ENCODE peak calls at places on chromosome 3, in five cellular contexts. One of them, this sample, is unnamed.

GRCh38 chr3:193014961-193015360 is 97.3 kb upstream of the MB21D2 start:
- DNase-seq in epithelial cell of esophagus: no peak
- DNase-seq in A549: no peak
- DNase-seq in AG04450: no peak
- DNase-seq in body of pancreas: no peak
- DNase-seq in this sample: no peak

GRCh38 chr3:127762077-127762786 is 60.1 kb downstream of the MGLL start:
- DNase-seq in epithelial cell of esophagus: no peak
- DNase-seq in A549: no peak
- DNase-seq in AG04450: no peak
- DNase-seq in body of pancreas: no peak
- DNase-seq in this sample: no peak

GRCh38 chr3:155080692-155081091 is 573 bp downstream of the MME start:
- DNase-seq in epithelial cell of esophagus: no peak
- DNase-seq in A549: no peak
- DNase-seq in AG04450: no peak
- DNase-seq in body of pancreas: no peak
- DNase-seq in this sample: no peak

GRCh38 chr3:122350814-122351418 is 25.9 kb downstream of the CSTA start:
- DNase-seq in epithelial cell of esophagus: peak; percentile 72
- DNase-seq in A549: no peak
- DNase-seq in AG04450: peak; percentile 44
- DNase-seq in body of pancreas: no peak
- DNase-seq in this sample: no peak

GRCh38 chr3:185341616-185342457 is 21.1 kb upstream of the MAP3K13 start:
- DNase-seq in epithelial cell of esophagus: peak; percentile 27
- DNase-seq in A549: no peak
- DNase-seq in AG04450: no peak
- DNase-seq in body of pancreas: no peak
- DNase-seq in this sample: no peak

GRCh38 chr3:151430821-151431484 is 29.9 kb downstream of the IGSF10 start:
- DNase-seq in epithelial cell of esophagus: peak; percentile 64
- DNase-seq in A549: no peak
- DNase-seq in AG04450: no peak
- DNase-seq in body of pancreas: no peak
- DNase-seq in this sample: no peak

GRCh38 chr3:23810342-23811116 is 4.8 kb downstream of the UBE2E1 start:
- DNase-seq in epithelial cell of esophagus: peak; percentile 29
- DNase-seq in A549: peak; percentile 71
- DNase-seq in AG04450: no peak
- DNase-seq in body of pancreas: peak; percentile 52
- DNase-seq in this sample: peak; percentile 73

GRCh38 chr3:156184156-156184555 is 63.8 kb downstream of the KCNAB1 start:
- DNase-seq in epithelial cell of esophagus: no peak
- DNase-seq in A549: no peak
- DNase-seq in AG04450: no peak
- DNase-seq in body of pancreas: no peak
- DNase-seq in this sample: no peak

GRCh38 chr3:122012821-122013220 is 9.2 kb downstream of the ILDR1 start:
- DNase-seq in epithelial cell of esophagus: no peak
- DNase-seq in A549: no peak
- DNase-seq in AG04450: no peak
- DNase-seq in body of pancreas: no peak
- DNase-seq in this sample: no peak

GRCh38 chr3:163946785-163947184 is 1131.5 kb downstream of the SI start:
- DNase-seq in epithelial cell of esophagus: no peak
- DNase-seq in A549: no peak
- DNase-seq in AG04450: no peak
- DNase-seq in body of pancreas: no peak
- DNase-seq in this sample: no peak

GRCh38 chr3:44992555-44993470 is 16.8 kb downstream of the EXOSC7 start:
- DNase-seq in epithelial cell of esophagus: peak; percentile 98
- DNase-seq in A549: peak; percentile 17
- DNase-seq in AG04450: no peak
- DNase-seq in body of pancreas: no peak
- DNase-seq in this sample: peak; percentile 13

GRCh38 chr3:136261826-136262225 is 11.7 kb downstream of the PCCB start:
- DNase-seq in epithelial cell of esophagus: no peak
- DNase-seq in A549: no peak
- DNase-seq in AG04450: no peak
- DNase-seq in body of pancreas: no peak
- DNase-seq in this sample: no peak

GRCh38 chr3:99875573-99875924 is 57.9 kb downstream of the CMSS1 start:
- DNase-seq in epithelial cell of esophagus: peak; percentile 65
- DNase-seq in A549: no peak
- DNase-seq in AG04450: no peak
- DNase-seq in body of pancreas: no peak
- DNase-seq in this sample: no peak

GRCh38 chr3:12755754-12756153 is 3.3 kb downstream of the TMEM40 start:
- DNase-seq in epithelial cell of esophagus: no peak
- DNase-seq in A549: no peak
- DNase-seq in AG04450: no peak
- DNase-seq in body of pancreas: no peak
- DNase-seq in this sample: no peak

GRCh38 chr3:160546727-160547126 is 18.6 kb downstream of the KPNA4 start:
- DNase-seq in epithelial cell of esophagus: no peak
- DNase-seq in A549: no peak
- DNase-seq in AG04450: no peak
- DNase-seq in body of pancreas: no peak
- DNase-seq in this sample: no peak

GRCh38 chr3:184556502-184557347 is 4.9 kb upstream of the EPHB3 start:
- DNase-seq in epithelial cell of esophagus: no peak
- DNase-seq in A549: no peak
- DNase-seq in AG04450: no peak
- DNase-seq in body of pancreas: no peak
- DNase-seq in this sample: no peak

GRCh38 chr3:101801174-101801573 is 22.2 kb downstream of the NXPE3 start:
- DNase-seq in epithelial cell of esophagus: no peak
- DNase-seq in A549: no peak
- DNase-seq in AG04450: no peak
- DNase-seq in body of pancreas: no peak
- DNase-seq in this sample: no peak

GRCh38 chr3:104526901-104527401 is 839.8 kb upstream of the ALCAM start:
- DNase-seq in epithelial cell of esophagus: no peak
- DNase-seq in A549: no peak
- DNase-seq in AG04450: no peak
- DNase-seq in body of pancreas: no peak
- DNase-seq in this sample: no peak

GRCh38 chr3:19543212-19543841 is 390.7 kb downstream of the EFHB start:
- DNase-seq in epithelial cell of esophagus: peak; percentile 37
- DNase-seq in A549: no peak
- DNase-seq in AG04450: no peak
- DNase-seq in body of pancreas: no peak
- DNase-seq in this sample: peak; percentile 5

GRCh38 chr3:95289295-95289694 is 1226.4 kb downstream of the NSUN3 start:
- DNase-seq in epithelial cell of esophagus: no peak
- DNase-seq in A549: no peak
- DNase-seq in AG04450: no peak
- DNase-seq in body of pancreas: no peak
- DNase-seq in this sample: no peak

GRCh38 chr3:115275897-115276296 is 128.8 kb upstream of the ZBTB20 start:
- DNase-seq in epithelial cell of esophagus: no peak
- DNase-seq in A549: no peak
- DNase-seq in AG04450: no peak
- DNase-seq in body of pancreas: no peak
- DNase-seq in this sample: no peak

GRCh38 chr3:72340056-72340455 is 508.2 kb downstream of the SHQ1 start:
- DNase-seq in epithelial cell of esophagus: no peak
- DNase-seq in A549: no peak
- DNase-seq in AG04450: no peak
- DNase-seq in body of pancreas: no peak
- DNase-seq in this sample: no peak

GRCh38 chr3:157195965-157196364 is 36.0 kb upstream of the CCNL1 start:
- DNase-seq in epithelial cell of esophagus: no peak
- DNase-seq in A549: no peak
- DNase-seq in AG04450: no peak
- DNase-seq in body of pancreas: no peak
- DNase-seq in this sample: no peak

GRCh38 chr3:14632445-14632930 is 19.1 kb upstream of the CCDC174 start:
- DNase-seq in epithelial cell of esophagus: no peak
- DNase-seq in A549: no peak
- DNase-seq in AG04450: no peak
- DNase-seq in body of pancreas: no peak
- DNase-seq in this sample: no peak

GRCh38 chr3:47011371-47011770 is 31.9 kb downstream of the NBEAL2 start:
- DNase-seq in epithelial cell of esophagus: no peak
- DNase-seq in A549: no peak
- DNase-seq in AG04450: no peak
- DNase-seq in body of pancreas: no peak
- DNase-seq in this sample: no peak

GRCh38 chr3:197539651-197540051 is 16.1 kb downstream of the BDH1 start:
- DNase-seq in epithelial cell of esophagus: peak; percentile 98
- DNase-seq in A549: no peak
- DNase-seq in AG04450: no peak
- DNase-seq in body of pancreas: no peak
- DNase-seq in this sample: peak; percentile 76

GRCh38 chr3:171694888-171695287 is 115.4 kb downstream of the PLD1 start:
- DNase-seq in epithelial cell of esophagus: no peak
- DNase-seq in A549: no peak
- DNase-seq in AG04450: no peak
- DNase-seq in body of pancreas: no peak
- DNase-seq in this sample: no peak

GRCh38 chr3:65098400-65098799 is 410.6 kb upstream of the ADAMTS9 start:
- DNase-seq in epithelial cell of esophagus: no peak
- DNase-seq in A549: no peak
- DNase-seq in AG04450: no peak
- DNase-seq in body of pancreas: no peak
- DNase-seq in this sample: no peak

GRCh38 chr3:73723596-73723995 is 98.9 kb upstream of the PDZRN3 start:
- DNase-seq in epithelial cell of esophagus: no peak
- DNase-seq in A549: no peak
- DNase-seq in AG04450: no peak
- DNase-seq in body of pancreas: no peak
- DNase-seq in this sample: no peak

GRCh38 chr3:73716418-73716817 is 91.7 kb upstream of the PDZRN3 start:
- DNase-seq in epithelial cell of esophagus: peak; percentile 81
- DNase-seq in A549: no peak
- DNase-seq in AG04450: no peak
- DNase-seq in body of pancreas: no peak
- DNase-seq in this sample: no peak

GRCh38 chr3:73719877-73720276 is 95.1 kb upstream of the PDZRN3 start:
- DNase-seq in epithelial cell of esophagus: peak; percentile 20
- DNase-seq in A549: no peak
- DNase-seq in AG04450: no peak
- DNase-seq in body of pancreas: no peak
- DNase-seq in this sample: no peak

GRCh38 chr3:73719413-73719831 is 94.7 kb upstream of the PDZRN3 start:
- DNase-seq in epithelial cell of esophagus: no peak
- DNase-seq in A549: no peak
- DNase-seq in AG04450: peak; percentile 47
- DNase-seq in body of pancreas: no peak
- DNase-seq in this sample: no peak

GRCh38 chr3:73718326-73719110 is 93.8 kb upstream of the PDZRN3 start:
- DNase-seq in epithelial cell of esophagus: peak; percentile 51
- DNase-seq in A549: no peak
- DNase-seq in AG04450: no peak
- DNase-seq in body of pancreas: no peak
- DNase-seq in this sample: no peak
- TF ChIP-seq CTCF in epithelial cell of esophagus: no peak
- TF ChIP-seq CTCF in A549: no peak
- TF ChIP-seq CTCF in AG04450: no peak
- TF ChIP-seq CTCF in body of pancreas: no peak
- TF ChIP-seq CTCF in this sample: no peak

GRCh38 chr3:126083913-126084514 is at the start of gene SLC41A3:
- DNase-seq in epithelial cell of esophagus: peak; percentile 87
- DNase-seq in A549: peak; percentile 55
- DNase-seq in AG04450: peak; percentile 27
- DNase-seq in body of pancreas: peak; percentile 89
- DNase-seq in this sample: peak; percentile 98
- TF ChIP-seq CTCF in epithelial cell of esophagus: peak; percentile 49
- TF ChIP-seq CTCF in A549: peak; percentile 38
- TF ChIP-seq CTCF in AG04450: peak; percentile 55
- TF ChIP-seq CTCF in body of pancreas: no peak
- TF ChIP-seq CTCF in this sample: peak; percentile 49

GRCh38 chr3:86388848-86389247 is 602.1 kb downstream of the VGLL3 start:
- DNase-seq in epithelial cell of esophagus: no peak
- DNase-seq in A549: no peak
- DNase-seq in AG04450: no peak
- DNase-seq in body of pancreas: no peak
- DNase-seq in this sample: peak; percentile 34
- TF ChIP-seq CTCF in epithelial cell of esophagus: no peak
- TF ChIP-seq CTCF in A549: no peak
- TF ChIP-seq CTCF in AG04450: no peak
- TF ChIP-seq CTCF in body of pancreas: no peak
- TF ChIP-seq CTCF in this sample: peak; percentile 30

GRCh38 chr3:150384517-150385212 is 23.4 kb upstream of the TSC22D2 start:
- DNase-seq in epithelial cell of esophagus: no peak
- DNase-seq in A549: no peak
- DNase-seq in AG04450: no peak
- DNase-seq in body of pancreas: no peak
- DNase-seq in this sample: no peak

GRCh38 chr3:150393745-150394144 is 14.4 kb upstream of the TSC22D2 start:
- DNase-seq in epithelial cell of esophagus: peak; percentile 13
- DNase-seq in A549: no peak
- DNase-seq in AG04450: no peak
- DNase-seq in body of pancreas: no peak
- DNase-seq in this sample: no peak

GRCh38 chr3:150385296-150386242 is 22.5 kb upstream of the TSC22D2 start:
- DNase-seq in epithelial cell of esophagus: no peak
- DNase-seq in A549: no peak
- DNase-seq in AG04450: no peak
- DNase-seq in body of pancreas: no peak
- DNase-seq in this sample: no peak

GRCh38 chr3:150391200-150391599 is 16.9 kb upstream of the TSC22D2 start:
- DNase-seq in epithelial cell of esophagus: peak; percentile 34
- DNase-seq in A549: no peak
- DNase-seq in AG04450: no peak
- DNase-seq in body of pancreas: no peak
- DNase-seq in this sample: no peak

DNA sequence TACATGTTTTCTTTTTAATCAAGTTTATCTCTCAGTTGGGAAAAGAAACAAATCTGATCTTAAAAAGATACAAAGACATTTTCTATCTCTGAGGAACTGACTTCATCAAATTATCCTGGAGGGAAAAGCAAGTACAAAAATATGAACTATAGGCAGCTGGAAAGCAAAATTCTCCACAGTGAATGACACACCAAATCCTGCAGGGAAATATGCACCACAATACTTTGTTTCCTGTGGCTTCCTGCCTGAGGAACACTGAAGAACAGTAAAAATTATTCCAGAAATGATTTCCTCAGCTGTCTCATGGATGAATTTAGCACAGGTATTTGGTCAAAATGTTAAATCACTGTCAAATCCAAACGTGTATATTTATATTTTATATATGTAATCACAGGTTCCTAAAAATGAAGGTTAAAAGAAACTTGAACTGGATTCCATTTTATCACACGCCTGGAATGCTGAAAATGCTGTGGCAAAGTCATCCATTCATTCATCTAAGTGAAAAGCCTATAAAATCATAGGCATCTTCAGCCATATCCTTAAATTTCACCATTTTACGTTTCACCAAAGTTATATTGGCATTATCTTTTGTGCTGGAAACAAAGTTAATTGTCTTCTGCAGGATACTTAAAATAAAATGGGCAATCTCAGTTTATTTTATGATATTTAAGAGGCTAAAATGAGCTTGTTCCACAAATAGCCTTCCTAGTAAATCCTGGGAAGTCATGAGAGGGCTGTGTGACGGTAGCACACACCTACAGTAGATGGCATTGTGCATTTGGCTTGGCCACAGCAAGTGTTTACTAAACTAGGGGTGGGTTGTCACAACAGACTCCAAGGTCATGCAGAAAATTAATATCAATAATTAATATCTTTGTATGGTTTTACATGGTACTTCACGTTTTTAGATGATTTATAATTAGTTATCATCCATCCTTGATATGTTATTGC is 19.4 kb upstream of the TSC22D2 start:
- DNase-seq in epithelial cell of esophagus: no peak
- DNase-seq in A549: no peak
- DNase-seq in AG04450: no peak
- DNase-seq in body of pancreas: no peak
- DNase-seq in this sample: no peak
- TF ChIP-seq CTCF in epithelial cell of esophagus: no peak
- TF ChIP-seq CTCF in A549: no peak
- TF ChIP-seq CTCF in AG04450: no peak
- TF ChIP-seq CTCF in body of pancreas: no peak
- TF ChIP-seq CTCF in this sample: no peak